ENCODE peak calls at places on chromosomes 11 and 22, in eight cellular contexts. X, G, P, B, A, C, E and D are unnamed samples.
A peak's percentile ranks its signal among the peaks of the same experiment; 100 is the strongest.

GRCh38 chr22:41264408-41264941 is 21.5 kb downstream of the RANGAP1 start:
- DNase-seq in G (no peak), A (no peak), C (no peak), B (no peak), P (no peak), X (peak; percentile 63), E (no peak), D (no peak)

GRCh38 chr11:74443071-74443864 is 24.1 kb downstream of the KCNE3 start:
- DNase-seq in G (no peak), X (no peak), A (no peak), P (peak; percentile 73), C (no peak), E (no peak), B (peak; percentile 44), D (no peak)

GRCh38 chr11:832529-833113 is at the start of gene CD151:
- DNase-seq in C (no peak), E (no peak), B (peak; percentile 82), G (peak; percentile 60), X (peak; percentile 86), P (peak; percentile 73), A (no peak), D (no peak)

GRCh38 chr11:85826096-85826855 is 15.3 kb upstream of the SYTL2 start:
- DNase-seq in E (peak; percentile 44), P (no peak), X (peak; percentile 73), B (peak; percentile 50), A (peak; percentile 53), G (peak; percentile 40), C (no peak), D (no peak)

GRCh38 chr11:59615132-59615636 is 390 bp downstream of the OSBP start:
- DNase-seq in C (no peak), E (no peak), A (peak; percentile 44), G (peak; percentile 43), B (peak; percentile 73), P (peak; percentile 69), X (peak; percentile 16), D (peak; percentile 70)

GRCh38 chr11:64854534-64855502 is 10.4 kb upstream of the CDC42BPG start:
- DNase-seq in X (peak; percentile 99), P (peak; percentile 52), E (peak; percentile 93), C (no peak), A (peak; percentile 81), B (no peak), G (peak; percentile 80), D (no peak)

GRCh38 chr11:8732748-8733241 is 50.2 kb downstream of the RPL27A start:
- DNase-seq in B (no peak), G (peak; percentile 75), A (peak; percentile 75), P (peak; percentile 67), C (no peak), X (peak; percentile 95), E (peak; percentile 87), D (no peak)

GRCh38 chr22:26746311-26746710 is 88.9 kb downstream of the MIAT start:
- DNase-seq in P (no peak), B (no peak), G (no peak), E (no peak), C (no peak), X (no peak), A (no peak), D (no peak)

GRCh38 chr11:100546714-100547113 is 140.4 kb upstream of the ARHGAP42 start:
- DNase-seq in X (no peak), C (no peak), E (peak; percentile 40), B (no peak), G (no peak), A (no peak), P (no peak), D (no peak)

GRCh38 chr22:46732513-46732912 is 5.5 kb downstream of the CERK start:
- DNase-seq in X (no peak), G (no peak), A (no peak), B (no peak), P (no peak), E (no peak), C (no peak), D (no peak)

GRCh38 chr22:20398420-20398819 is 4.5 kb downstream of the ZNF74 start:
- DNase-seq in C (no peak), G (no peak), A (no peak), X (no peak), E (no peak), B (no peak), P (no peak), D (no peak)

GRCh38 chr22:46881373-46882118 is 119.1 kb downstream of the TBC1D22A start:
- DNase-seq in G (peak; percentile 55), X (peak; percentile 83), B (no peak), E (peak; percentile 26), P (no peak), A (no peak), C (no peak), D (no peak)

GRCh38 chr11:73946798-73947458 is 3.9 kb upstream of the DNAJB13 start:
- DNase-seq in A (no peak), G (no peak), B (no peak), X (no peak), C (no peak), E (no peak), P (no peak), D (no peak)

GRCh38 chr11:64916040-64916847 is 765 bp downstream of the ATG2A start:
- DNase-seq in P (peak; percentile 44), X (peak; percentile 77), C (no peak), A (peak; percentile 48), G (no peak), E (peak; percentile 43), B (peak; percentile 62), D (no peak)

GRCh38 chr11:120744016-120744994 is 232.8 kb downstream of the GRIK4 start:
- DNase-seq in G (no peak), X (peak; percentile 8), C (no peak), A (no peak), B (no peak), E (no peak), P (no peak), D (no peak)

GRCh38 chr11:36997656-36998055 is 399.6 kb upstream of the RAG2 start:
- DNase-seq in E (no peak), C (no peak), X (no peak), G (no peak), P (no peak), A (no peak), B (no peak), D (no peak)

GRCh38 chr11:285021-285893 is 3.7 kb upstream of the PGGHG start:
- DNase-seq in B (no peak), P (no peak), A (no peak), X (no peak), G (no peak), E (no peak), C (no peak), D (no peak)

GRCh38 chr11:15945726-15946125 is 410.6 kb downstream of the SOX6 start:
- DNase-seq in E (no peak), X (no peak), P (no peak), C (no peak), A (no peak), B (no peak), G (no peak), D (no peak)

GRCh38 chr22:48960576-48960975 is 867.1 kb downstream of the BRD1 start:
- DNase-seq in G (no peak), A (peak; percentile 5), E (no peak), P (no peak), X (no peak), C (no peak), B (no peak), D (peak; percentile 37)

DNA sequence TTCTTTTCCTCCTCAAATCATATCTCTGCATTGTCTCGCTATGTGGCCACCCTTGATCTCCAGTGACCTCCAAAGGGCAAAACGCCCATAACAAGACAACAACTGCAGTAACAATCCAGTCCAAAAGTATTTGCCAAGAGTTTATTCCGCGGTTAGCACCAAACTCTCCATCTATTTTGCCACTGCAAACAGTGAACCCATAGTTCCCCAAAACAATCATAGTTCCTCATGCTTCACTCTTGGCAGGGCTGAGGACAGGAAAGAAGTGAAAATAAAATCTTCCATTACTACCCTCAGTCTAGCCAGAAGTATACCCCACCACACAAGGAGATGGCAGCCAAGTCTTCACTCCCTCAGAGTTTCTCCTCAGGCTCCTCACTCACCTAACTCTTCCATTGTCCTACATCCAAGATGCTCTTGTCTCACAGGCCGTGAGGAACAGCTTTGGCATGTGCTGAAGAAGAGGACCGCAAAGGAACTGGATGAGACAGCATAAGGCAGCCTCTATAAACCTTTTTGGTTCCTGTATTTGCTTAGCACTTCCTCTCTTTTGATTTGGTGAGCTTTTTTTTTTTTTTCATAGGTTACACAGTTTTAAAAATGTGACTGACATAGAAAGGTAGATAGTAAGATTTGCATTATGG is at the start of gene LPXN:
- DNase-seq in B (no peak), E (no peak), A (no peak), P (no peak), C (peak; percentile 52), G (no peak), X (peak; percentile 75), D (no peak)
- TF ChIP-seq CTCF in B (no peak), E (no peak), A (no peak), P (no peak), C (no peak), G (no peak), X (no peak), D (no peak)

GRCh38 chr11:35250192-35250591 is 111.2 kb downstream of the CD44 start:
- DNase-seq in C (no peak), E (no peak), A (no peak), G (no peak), B (no peak), X (no peak), P (no peak), D (no peak)
- TF ChIP-seq CTCF in C (no peak), E (no peak), A (no peak), G (no peak), B (no peak), X (no peak), P (no peak), D (no peak)

DNA sequence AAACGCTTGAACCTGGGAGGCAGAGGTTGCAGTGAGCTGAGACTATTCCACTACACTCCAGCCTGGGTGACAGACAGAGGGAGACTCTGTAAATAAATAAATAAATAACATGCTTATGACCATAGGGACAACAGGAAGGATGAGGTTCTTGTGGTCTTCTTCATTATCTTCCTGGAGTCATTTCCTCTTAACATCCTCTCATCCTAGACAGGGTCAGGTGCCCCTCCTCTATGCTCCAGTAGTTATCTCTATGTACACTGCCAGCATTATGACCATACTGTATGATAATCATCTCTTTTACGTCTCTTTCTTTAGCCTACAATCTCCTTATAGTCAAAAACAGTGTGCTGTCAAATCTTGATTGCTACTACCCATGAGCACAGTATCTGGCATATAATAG is 17.7 kb downstream of the RAB30 start:
- DNase-seq in C (no peak), A (no peak), X (no peak), E (no peak), G (no peak), P (no peak), B (no peak), D (no peak)
- TF ChIP-seq CTCF in C (no peak), A (no peak), X (no peak), E (no peak), G (no peak), P (no peak), B (no peak), D (no peak)

DNA sequence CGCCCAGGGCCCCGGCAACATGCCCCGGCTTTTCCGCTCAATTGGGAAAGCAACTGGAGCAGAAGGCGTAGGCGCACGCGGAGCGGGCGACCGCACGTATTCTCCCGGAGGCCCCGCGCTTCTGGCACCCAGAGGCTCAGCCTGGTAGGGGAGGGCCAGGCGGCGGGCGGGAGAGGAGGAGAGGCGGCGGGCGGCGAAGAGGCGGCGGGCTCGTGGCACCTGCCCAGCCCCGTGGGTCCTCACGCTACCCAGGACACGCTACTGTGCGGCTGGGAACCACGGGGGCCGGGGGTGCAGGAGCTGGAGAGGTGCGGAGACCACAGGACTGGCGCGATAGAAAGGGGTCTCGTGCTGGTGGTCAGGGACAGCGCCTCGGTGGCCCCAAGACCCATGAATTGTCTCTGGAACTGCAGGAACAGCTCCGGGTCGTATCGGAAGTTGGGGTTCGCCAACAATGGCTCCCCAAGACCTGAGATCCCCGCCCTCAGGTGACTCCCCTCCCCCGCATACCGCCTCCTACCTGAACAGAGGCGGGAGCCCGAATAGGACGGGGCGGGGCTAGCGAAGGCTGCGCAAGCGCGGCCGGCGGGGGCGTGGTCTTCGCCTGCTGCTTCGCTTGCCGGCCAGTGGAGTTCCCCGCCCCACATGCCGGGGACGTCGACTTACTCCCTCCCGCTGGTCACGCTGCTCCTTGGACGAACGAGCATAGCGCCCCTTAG is at the start of gene SLC37A4:
- DNase-seq in C (peak; percentile 90), X (peak; percentile 99), B (peak; percentile 99), P (peak; percentile 98), E (peak; percentile 98), A (peak; percentile 97), G (peak; percentile 98), D (peak; percentile 99)
- TF ChIP-seq CTCF in C (peak; percentile 88), X (peak; percentile 90), B (peak; percentile 92), P (peak; percentile 80), E (peak; percentile 95), A (peak; percentile 96), G (no peak), D (no peak)